ENCODE peak calls at places on chromosome 1, in six cellular contexts. N, F, E, C, Q and H are unnamed samples.
A peak's percentile ranks its signal among the peaks of the same experiment; 100 is the strongest.

GRCh38 chr1:182707116-182707515 is 22.7 kb upstream of the RGS8 start:
- DNase-seq in N (no peak), F (peak; percentile 26), E (no peak), C (peak; percentile 51), Q (no peak), H (no peak)

GRCh38 chr1:236507022-236507700 is 16.6 kb upstream of the LGALS8 start:
- DNase-seq in N (no peak), F (no peak), E (no peak), C (no peak), Q (no peak), H (no peak)

GRCh38 chr1:158035014-158035413 is 41.6 kb downstream of the KIRREL1 start:
- DNase-seq in N (no peak), F (no peak), E (no peak), C (no peak), Q (no peak), H (no peak)

GRCh38 chr1:211328866-211329265 is 2.2 kb downstream of the TRAF5 start:
- DNase-seq in N (no peak), F (no peak), E (no peak), C (no peak), Q (no peak), H (no peak)

GRCh38 chr1:214505134-214505533 is 46.3 kb downstream of the PTPN14 start:
- DNase-seq in N (no peak), F (no peak), E (no peak), C (no peak), Q (no peak), H (no peak)

GRCh38 chr1:170967042-170967910 is 31.9 kb downstream of the MROH9 start:
- DNase-seq in N (no peak), F (no peak), E (no peak), C (no peak), Q (no peak), H (no peak)

GRCh38 chr1:20261095-20261494 is 29.6 kb upstream of the VWA5B1 start:
- DNase-seq in N (no peak), F (no peak), E (no peak), C (no peak), Q (no peak), H (no peak)

GRCh38 chr1:182259229-182259872 is 132.2 kb downstream of the GLUL start:
- DNase-seq in N (no peak), F (peak; percentile 66), E (peak; percentile 26), C (peak; percentile 49), Q (peak; percentile 43), H (no peak)

GRCh38 chr1:6343506-6344405 is 49.8 kb downstream of the ACOT7 start:
- DNase-seq in N (peak; percentile 68), F (peak; percentile 67), E (peak; percentile 57), C (peak; percentile 62), Q (peak; percentile 49), H (no peak)

GRCh38 chr1:9842781-9843575 is 19.2 kb upstream of the CLSTN1 start:
- DNase-seq in N (no peak), F (no peak), E (no peak), C (peak; percentile 47), Q (no peak), H (no peak)

GRCh38 chr1:183303901-183304300 is 114.3 kb downstream of the NMNAT2 start:
- DNase-seq in N (no peak), F (no peak), E (no peak), C (no peak), Q (no peak), H (no peak)

GRCh38 chr1:217004776-217005436 is 281.7 kb upstream of the ESRRG start:
- DNase-seq in N (no peak), F (no peak), E (no peak), C (no peak), Q (no peak), H (no peak)

GRCh38 chr1:54122131-54122751 is 30.6 kb downstream of the CDCP2 start:
- DNase-seq in N (no peak), F (no peak), E (no peak), C (no peak), Q (no peak), H (no peak)

GRCh38 chr1:203402609-203403337 is 51.9 kb upstream of the FMOD start:
- DNase-seq in N (no peak), F (no peak), E (no peak), C (no peak), Q (no peak), H (no peak)

GRCh38 chr1:183942933-183943693 is 94.4 kb downstream of the COLGALT2 start:
- DNase-seq in N (no peak), F (no peak), E (no peak), C (no peak), Q (no peak), H (no peak)

GRCh38 chr1:40185951-40186864 is 25.0 kb downstream of the RLF start:
- DNase-seq in N (no peak), F (no peak), E (no peak), C (no peak), Q (no peak), H (no peak)

GRCh38 chr1:206556748-206557635 is 49.7 kb downstream of the RASSF5 start:
- DNase-seq in N (peak; percentile 70), F (peak; percentile 77), E (peak; percentile 80), C (peak; percentile 85), Q (peak; percentile 87), H (peak; percentile 40)

GRCh38 chr1:19525607-19526545 is 40.5 kb upstream of the CAPZB start:
- DNase-seq in N (no peak), F (no peak), E (no peak), C (no peak), Q (no peak), H (no peak)

GRCh38 chr1:23473037-23473800 is 10.8 kb downstream of the ASAP3 start:
- DNase-seq in N (no peak), F (no peak), E (no peak), C (no peak), Q (no peak), H (no peak)

GRCh38 chr1:26336477-26337205 is 17.3 kb downstream of the CRYBG2 start:
- DNase-seq in N (peak; percentile 55), F (peak; percentile 58), E (peak; percentile 69), C (peak; percentile 70), Q (peak; percentile 78), H (no peak)

GRCh38 chr1:241821363-241821762 is 26.6 kb upstream of the EXO1 start:
- DNase-seq in N (no peak), F (no peak), E (no peak), C (no peak), Q (no peak), H (no peak)

GRCh38 chr1:19814244-19814661 is 830 bp downstream of the RNF186 start:
- DNase-seq in N (no peak), F (no peak), E (no peak), C (no peak), Q (no peak), H (no peak)

GRCh38 chr1:106678661-106679060 is 377.8 kb upstream of the PRMT6 start:
- DNase-seq in N (no peak), F (no peak), E (no peak), C (no peak), Q (no peak), H (no peak)

GRCh38 chr1:172343246-172344099 is 77.0 kb upstream of the C1orf105 start:
- DNase-seq in N (no peak), F (no peak), E (no peak), C (no peak), Q (no peak), H (no peak)

GRCh38 chr1:12121212-12122000 is 45.4 kb upstream of the TNFRSF1B start:
- DNase-seq in N (no peak), F (no peak), E (no peak), C (no peak), Q (no peak), H (no peak)

GRCh38 chr1:19414490-19414889 is 70.8 kb downstream of the CAPZB start:
- DNase-seq in N (no peak), F (no peak), E (no peak), C (no peak), Q (no peak), H (no peak)

GRCh38 chr1:206654826-206655225 is 19.5 kb downstream of the DYRK3 start:
- DNase-seq in N (no peak), F (no peak), E (no peak), C (no peak), Q (no peak), H (no peak)

GRCh38 chr1:83849191-83850061 is 149.5 kb downstream of the TTLL7 start:
- DNase-seq in N (no peak), F (no peak), E (no peak), C (no peak), Q (no peak), H (no peak)

GRCh38 chr1:187481581-187482148 is 652.9 kb downstream of the PLA2G4A start:
- DNase-seq in N (peak; percentile 14), F (no peak), E (no peak), C (no peak), Q (no peak), H (no peak)

GRCh38 chr1:163170975-163171676 is 31.6 kb downstream of the RGS5 start:
- DNase-seq in N (no peak), F (no peak), E (no peak), C (no peak), Q (no peak), H (no peak)

GRCh38 chr1:206909167-206909882 is 12.1 kb downstream of the IL24 start:
- DNase-seq in N (peak; percentile 42), F (peak; percentile 53), E (peak; percentile 49), C (peak; percentile 48), Q (peak; percentile 68), H (no peak)

GRCh38 chr1:244187310-244187709 is 136.2 kb downstream of the ZBTB18 start:
- DNase-seq in N (no peak), F (no peak), E (no peak), C (no peak), Q (no peak), H (no peak)

GRCh38 chr1:227558807-227559186 is 4.6 kb upstream of the ZNF678 start:
- DNase-seq in N (no peak), F (no peak), E (no peak), C (no peak), Q (no peak), H (no peak)
- H3K9me3 ChIP-seq in N (no peaks in the 10 kb centered on the region), F (no peaks in the 10 kb centered on the region), E (no peaks in the 10 kb centered on the region), C (peaks cover 11% of the 10 kb centered on the region), Q (no peaks in the 10 kb centered on the region), H (no peaks in the 10 kb centered on the region)

DNA sequence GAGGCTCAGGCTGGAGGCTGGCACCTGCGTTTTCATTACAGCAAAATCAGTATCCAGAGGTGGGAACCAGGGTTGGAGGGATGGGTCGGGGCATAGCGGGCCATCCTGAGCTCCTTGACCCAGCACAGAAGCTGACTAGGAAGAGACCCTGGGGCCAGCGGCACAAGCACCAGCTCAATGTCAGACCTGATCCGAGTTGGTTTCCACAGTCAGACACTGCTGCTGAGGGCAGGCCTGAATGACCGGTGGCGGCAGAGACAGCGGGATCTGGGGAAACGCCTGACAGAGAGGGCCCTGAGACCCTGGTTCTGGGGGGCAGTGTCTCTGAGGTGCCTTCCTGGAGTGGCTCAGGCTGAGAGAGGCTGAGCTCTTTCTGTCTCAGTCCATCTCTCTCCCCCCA is 162.0 kb upstream of the C1orf174 start:
- DNase-seq in N (no peak), F (no peak), E (no peak), C (no peak), Q (no peak), H (no peak)
- H3K9me3 ChIP-seq in N (no peaks in the 10 kb centered on the region), F (no peaks in the 10 kb centered on the region), E (no peaks in the 10 kb centered on the region), C (no peaks in the 10 kb centered on the region), Q (no peaks in the 10 kb centered on the region), H (no peaks in the 10 kb centered on the region)

GRCh38 chr1:152626688-152627087 is 3.8 kb upstream of the LCE3A start:
- DNase-seq in N (no peak), F (no peak), E (no peak), C (no peak), Q (no peak), H (no peak)

GRCh38 chr1:152630596-152630995 is 7.7 kb upstream of the LCE3A start:
- DNase-seq in N (no peak), F (no peak), E (no peak), C (no peak), Q (no peak), H (no peak)
- H3K9me3 ChIP-seq in N (no peaks in the 10 kb centered on the region), F (no peaks in the 10 kb centered on the region), E (no peaks in the 10 kb centered on the region), C (peaks cover 51% of the 10 kb centered on the region), Q (no peaks in the 10 kb centered on the region), H (no peaks in the 10 kb centered on the region)

GRCh38 chr1:108646265-108646660 is 14.6 kb downstream of the HENMT1 start:
- DNase-seq in N (no peak), F (no peak), E (no peak), C (no peak), Q (no peak), H (no peak)
- H3K9me3 ChIP-seq in N (no peaks in the 10 kb centered on the region), F (no peaks in the 10 kb centered on the region), E (peaks cover 7% of the 10 kb centered on the region), C (no peaks in the 10 kb centered on the region), Q (no peaks in the 10 kb centered on the region), H (no peaks in the 10 kb centered on the region)